ENCODE peak calls at places on chromosomes 7 and 10, in five cellular contexts. Q, O, C, Y and P are unnamed samples.
A peak's percentile ranks its signal among the peaks of the same experiment; 100 is the strongest.

GRCh38 chr7:16428182-16428581 is 6.8 kb upstream of the CRPPA start:
- DNase-seq in Q (no peak), O (no peak), C (no peak), Y (no peak), P (no peak)

GRCh38 chr7:25402528-25402927 is 174.2 kb upstream of the NPVF start:
- DNase-seq in Q (no peak), O (no peak), C (no peak), Y (no peak), P (no peak)

GRCh38 chr7:105589221-105590077 is 8.2 kb upstream of the EFCAB10 start:
- DNase-seq in Q (peak; percentile 73), O (peak; percentile 72), C (peak; percentile 30), Y (peak; percentile 94), P (peak; percentile 47)

GRCh38 chr7:121797283-121798037 is 75.5 kb upstream of the PTPRZ1 start:
- DNase-seq in Q (no peak), O (no peak), C (no peak), Y (no peak), P (no peak)

GRCh38 chr7:46675456-46675855 is 754.4 kb upstream of the IGFBP3 start:
- DNase-seq in Q (no peak), O (no peak), C (no peak), Y (no peak), P (no peak)

GRCh38 chr7:20170626-20171025 is 46.6 kb downstream of the MACC1 start:
- DNase-seq in Q (no peak), O (no peak), C (no peak), Y (no peak), P (no peak)

GRCh38 chr7:35605760-35606159 is 89.2 kb downstream of the HERPUD2 start:
- DNase-seq in Q (no peak), O (peak; percentile 32), C (no peak), Y (no peak), P (no peak)

GRCh38 chr10:68074775-68075549 is at the start of gene HERC4:
- DNase-seq in Q (peak; percentile 95), O (peak; percentile 87), C (peak; percentile 88), Y (peak; percentile 88), P (no peak)

GRCh38 chr7:105295626-105296352 is 92.9 kb downstream of the SRPK2 start:
- DNase-seq in Q (no peak), O (no peak), C (no peak), Y (no peak), P (no peak)

GRCh38 chr7:74012842-74013249 is 15.1 kb upstream of the ELN start:
- DNase-seq in Q (no peak), O (no peak), C (no peak), Y (peak; percentile 69), P (no peak)

GRCh38 chr7:3176112-3176836 is 124.8 kb upstream of the SDK1 start:
- DNase-seq in Q (no peak), O (no peak), C (no peak), Y (peak; percentile 30), P (no peak)

GRCh38 chr10:69757553-69758309 is 44.0 kb upstream of the COL13A1 start:
- DNase-seq in Q (peak; percentile 56), O (no peak), C (no peak), Y (no peak), P (no peak)

GRCh38 chr10:30422981-30423654 is 10.9 kb upstream of the MAP3K8 start:
- DNase-seq in Q (peak; percentile 23), O (peak; percentile 90), C (no peak), Y (peak; percentile 74), P (no peak)

GRCh38 chr7:155483245-155483644 is 25.3 kb downstream of the EN2 start:
- DNase-seq in Q (peak; percentile 10), O (no peak), C (no peak), Y (no peak), P (no peak)

GRCh38 chr10:81871558-81871957 is 3.4 kb upstream of the NRG3 start:
- DNase-seq in Q (no peak), O (peak; percentile 69), C (no peak), Y (no peak), P (no peak)

GRCh38 chr7:66283003-66283920 is 78.1 kb downstream of the TPST1 start:
- DNase-seq in Q (no peak), O (peak; percentile 54), C (no peak), Y (no peak), P (no peak)

GRCh38 chr7:31814187-31814586 is 127.2 kb downstream of the PPP1R17 start:
- DNase-seq in Q (peak; percentile 17), O (no peak), C (no peak), Y (peak; percentile 16), P (no peak)

GRCh38 chr7:27174077-27175004 is at the start of gene HOXA10:
- DNase-seq in Q (no peak), O (peak; percentile 66), C (no peak), Y (no peak), P (no peak)

GRCh38 chr10:53314856-53315255 is 542.3 kb upstream of the MBL2 start:
- DNase-seq in Q (no peak), O (peak; percentile 67), C (no peak), Y (no peak), P (no peak)

GRCh38 chr10:62054825-62055224 is 153.3 kb downstream of the ARID5B start:
- DNase-seq in Q (no peak), O (no peak), C (no peak), Y (no peak), P (no peak)

GRCh38 chr10:99540673-99541531 is 8.2 kb downstream of the NKX2-3 start:
- DNase-seq in Q (no peak), O (no peak), C (no peak), Y (no peak), P (no peak)